ENCODE peak calls at places on chromosome 4, in five cellular contexts. U is neuronal stem cell, A is H1, K is H9, D is mesenchymal stem cell. W is an unnamed sample.

GRCh38 chr4:29309050-29309449 is 1411.1 kb upstream of the PCDH7 start:
- DNase-seq in U (no peak), A (no peak), K (no peak), D (peak), W (no peak)

GRCh38 chr4:47101453-47101852 is 70.1 kb downstream of the GABRB1 start:
- DNase-seq in U (no peak), A (no peak), K (no peak), D (peak), W (no peak)

GRCh38 chr4:149072359-149072758 is 630.1 kb upstream of the NR3C2 start:
- DNase-seq in U (no peak), A (no peak), K (no peak), D (no peak), W (peak)

GRCh38 chr4:105192474-105192873 is 45.8 kb downstream of the TET2 start:
- DNase-seq in U (no peak), A (no peak), K (no peak), D (no peak), W (no peak)

GRCh38 chr4:149999485-150000074 is 78.7 kb upstream of the DCLK2 start:
- DNase-seq in U (peak), A (no peak), K (no peak), D (peak), W (peak)

GRCh38 chr4:72846280-72847111 is 223.0 kb downstream of the COX18 start:
- DNase-seq in U (peak), A (peak), K (peak), D (peak), W (no peak)

GRCh38 chr4:115454228-115454627 is 340.8 kb upstream of the NDST4 start:
- DNase-seq in U (no peak), A (no peak), K (no peak), D (peak), W (no peak)

GRCh38 chr4:154683956-154684681 is 59.7 kb upstream of the LRAT start:
- DNase-seq in U (no peak), A (no peak), K (no peak), D (no peak), W (no peak)

GRCh38 chr4:164571593-164572385 is 182.1 kb upstream of the SMIM31 start:
- DNase-seq in U (no peak), A (peak), K (peak), D (no peak), W (peak)

GRCh38 chr4:94454405-94454804 is 2.7 kb downstream of the PDLIM5 start:
- DNase-seq in U (no peak), A (no peak), K (no peak), D (peak), W (no peak)

GRCh38 chr4:129498626-129499025 is 402.7 kb downstream of the C4orf33 start:
- DNase-seq in U (no peak), A (no peak), K (no peak), D (no peak), W (no peak)

GRCh38 chr4:30714408-30715031 is 5.6 kb upstream of the PCDH7 start:
- DNase-seq in U (peak), A (no peak), K (peak), D (peak), W (peak)

GRCh38 chr4:145760176-145760575 is 80.2 kb downstream of the C4orf51 start:
- DNase-seq in U (no peak), A (no peak), K (no peak), D (no peak), W (no peak)

GRCh38 chr4:48180234-48180633 is 46.2 kb upstream of the TXK start:
- DNase-seq in U (no peak), A (no peak), K (no peak), D (peak), W (no peak)

GRCh38 chr4:84915396-84915780 is 51.1 kb downstream of the WDFY3 start:
- DNase-seq in U (no peak), A (no peak), K (no peak), D (no peak), W (no peak)

GRCh38 chr4:168511780-168512467 is 15.1 kb downstream of the PALLD start:
- DNase-seq in U (no peak), A (no peak), K (peak), D (no peak), W (no peak)
- H3K4ac ChIP-seq in U (no peak), A (no peak), K (no peak), D (no peak), W (no peak)

GRCh38 chr4:119105605-119106004 is 30.0 kb upstream of the MYOZ2 start:
- DNase-seq in U (no peak), A (no peak), K (no peak), D (no peak), W (no peak)
- H2BK12ac ChIP-seq in U (no peak), A (no peak), K (no peak), D (no peak), W (no peak)

GRCh38 chr4:187604984-187605383 is 390.6 kb upstream of the ZFP42 start:
- DNase-seq in U (no peak), A (no peak), K (peak), D (no peak), W (no peak)

GRCh38 chr4:187606581-187606980 is 389.0 kb upstream of the ZFP42 start:
- DNase-seq in U (peak), A (no peak), K (peak), D (peak), W (peak)

GRCh38 chr4:187602339-187603092 is 393.1 kb upstream of the ZFP42 start:
- DNase-seq in U (no peak), A (no peak), K (no peak), D (peak), W (no peak)

GRCh38 chr4:187598246-187598645 is 397.3 kb upstream of the ZFP42 start:
- DNase-seq in U (no peak), A (no peak), K (no peak), D (no peak), W (no peak)

DNA sequence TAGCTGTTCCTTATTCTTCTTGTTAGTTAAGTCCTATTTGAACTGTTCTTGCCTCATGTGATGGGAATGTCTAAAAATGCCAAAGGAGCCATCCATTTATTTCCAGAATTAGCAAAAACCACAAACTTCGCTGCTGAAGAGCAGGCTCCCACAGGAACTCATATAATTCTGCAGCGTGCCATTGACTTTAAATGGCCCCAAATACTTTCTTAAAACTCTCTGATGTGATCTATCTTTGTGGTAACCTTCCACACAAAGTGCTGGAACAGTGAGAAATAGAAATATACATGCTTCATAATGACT is 392.5 kb upstream of the ZFP42 start:
- DNase-seq in U (no peak), A (no peak), K (no peak), D (peak), W (no peak)
- H3K4ac ChIP-seq in U (no peak), A (no peak), K (no peak), D (no peak), W (no peak)

DNA sequence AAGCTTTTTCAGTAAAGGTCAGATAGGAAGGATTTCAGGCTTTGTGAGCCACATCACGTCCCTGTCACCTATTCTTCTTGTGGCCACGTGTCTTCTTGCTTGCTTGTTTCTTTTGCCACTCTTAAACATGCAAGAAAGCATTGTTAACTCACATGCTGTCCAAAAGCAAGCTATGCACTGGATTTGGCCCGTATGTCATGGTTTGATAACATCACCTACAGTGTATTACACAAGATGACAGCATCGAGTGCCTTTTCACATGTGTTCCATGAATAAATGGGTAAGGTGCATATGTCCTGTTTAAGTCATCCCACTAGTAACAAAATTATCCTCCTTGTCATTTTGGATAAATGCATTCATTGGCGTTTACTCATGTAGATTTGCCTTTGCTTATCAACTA is 468.0 kb upstream of the FAT1 start:
- DNase-seq in U (no peak), A (no peak), K (no peak), D (no peak), W (peak)
- H2BK12ac ChIP-seq in U (no peak), A (no peak), K (no peak), D (no peak), W (no peak)

GRCh38 chr4:76639292-76639691 is 204.3 kb downstream of the SHROOM3 start:
- DNase-seq in U (no peak), A (no peak), K (no peak), D (no peak), W (no peak)
- H3K4ac ChIP-seq in U (no peak), A (no peak), K (no peak), D (no peak), W (no peak)

GRCh38 chr4:133921280-133922195 is 280.1 kb downstream of the PABPC4L start:
- DNase-seq in U (no peak), A (no peak), K (no peak), D (peak), W (peak)
- H2BK12ac ChIP-seq in U (no peak), A (no peak), K (no peak), D (no peak), W (no peak)

W was measured in trophoblast cell.